ENCODE peak calls at places on chromosomes 12 and 14, in four cellular contexts. L, Y, C and B are unnamed samples.

GRCh38 chr12:96487214-96487613 is 2.2 kb upstream of the CFAP54 start:
- DNase-seq in L (no peak), Y (no peak), C (no peak), B (no peak)

GRCh38 chr12:91902860-91903683 is 242.6 kb downstream of the BTG1 start:
- DNase-seq in L (no peak), Y (no peak), C (no peak), B (no peak)

GRCh38 chr14:96940009-96940408 is 142.8 kb downstream of the VRK1 start:
- DNase-seq in L (no peak), Y (no peak), C (no peak), B (no peak)

GRCh38 chr12:27622436-27623185 is 73.6 kb upstream of the REP15 start:
- DNase-seq in L (no peak), Y (no peak), C (no peak), B (no peak)

GRCh38 chr14:81474156-81474492 is 59.5 kb downstream of the SEL1L start:
- DNase-seq in L (no peak), Y (no peak), C (no peak), B (no peak)

GRCh38 chr14:71574976-71575375 is 357.3 kb upstream of the RGS6 start:
- DNase-seq in L (no peak), Y (no peak), C (no peak), B (no peak)

GRCh38 chr12:78534311-78534710 is 330.3 kb upstream of the SYT1 start:
- DNase-seq in L (no peak), Y (no peak), C (no peak), B (no peak)

GRCh38 chr12:27488479-27488878 is 35.5 kb upstream of the PPFIBP1 start:
- DNase-seq in L (no peak), Y (no peak), C (no peak), B (no peak)

GRCh38 chr14:56004323-56004722 is 113.9 kb upstream of the PELI2 start:
- DNase-seq in L (no peak), Y (no peak), C (no peak), B (no peak)

GRCh38 chr12:92431146-92431545 is 271.6 kb upstream of the PLEKHG7 start:
- DNase-seq in L (no peak), Y (no peak), C (no peak), B (no peak)

GRCh38 chr14:103705158-103705523 is 10.1 kb downstream of the XRCC3 start:
- DNase-seq in L (peak; percentile 61), Y (no peak), C (peak; percentile 84), B (no peak)

GRCh38 chr12:108629156-108629555 is 4.5 kb downstream of the SELPLG start:
- DNase-seq in L (no peak), Y (no peak), C (no peak), B (no peak)

GRCh38 chr12:104551313-104551931 is 94.7 kb downstream of the CHST11 start:
- DNase-seq in L (no peak), Y (no peak), C (no peak), B (no peak)

GRCh38 chr14:102805454-102805891 is 28.2 kb downstream of the TRAF3 start:
- DNase-seq in L (no peak), Y (peak; percentile 16), C (no peak), B (no peak)

GRCh38 chr14:60722163-60722835 is 1.9 kb downstream of the SIX4 start:
- DNase-seq in L (peak; percentile 22), Y (no peak), C (peak; percentile 31), B (peak; percentile 49)
- H3K4me3 ChIP-seq in L (peak overlapping the region; percentile 60), Y (peak overlapping the region; percentile 75), C (peak overlapping the region; percentile 62), B (peak overlapping the region; percentile 74)

GRCh38 chr14:74804219-74804825 is 41.2 kb downstream of the YLPM1 start:
- DNase-seq in L (no peak), Y (no peak), C (no peak), B (no peak)

GRCh38 chr14:74799765-74800164 is 36.6 kb downstream of the YLPM1 start:
- DNase-seq in L (no peak), Y (no peak), C (no peak), B (no peak)

GRCh38 chr14:74800780-74801179 is 37.7 kb downstream of the YLPM1 start:
- DNase-seq in L (no peak), Y (no peak), C (no peak), B (no peak)

DNA sequence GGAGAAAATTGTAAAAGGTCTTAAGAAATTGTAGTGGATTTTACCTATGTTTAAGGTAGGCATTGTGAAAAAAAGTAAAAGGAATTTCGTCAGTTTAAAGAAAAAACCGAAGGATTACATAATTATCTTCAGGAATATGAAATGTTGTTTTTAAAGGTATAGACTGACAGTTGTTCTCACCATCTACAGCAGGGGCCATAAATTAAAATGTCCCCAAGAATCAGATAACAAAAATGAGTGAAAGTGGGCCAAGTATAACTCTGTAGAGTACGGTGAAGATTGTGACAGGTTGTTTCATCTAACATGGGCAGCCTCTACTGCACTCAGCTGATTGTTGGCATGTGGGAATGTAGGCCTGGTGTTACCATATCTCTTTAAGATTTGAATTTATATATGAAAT is 38.3 kb downstream of the YLPM1 start:
- DNase-seq in L (no peak), Y (no peak), C (no peak), B (no peak)
- H3K36me3 ChIP-seq in L (no peaks in the 10 kb centered on the region), Y (peaks cover 34% of the 10 kb centered on the region), C (peaks cover 3% of the 10 kb centered on the region), B (no peaks in the 10 kb centered on the region)

GRCh38 chr14:94102768-94103482 is 7.6 kb upstream of the IFI27 start:
- DNase-seq in L (no peak), Y (no peak), C (no peak), B (no peak)
- H3K27ac ChIP-seq in L (no peak overlapping the region), Y (no peak overlapping the region), C (no peak overlapping the region), B (no peak overlapping the region)

DNA sequence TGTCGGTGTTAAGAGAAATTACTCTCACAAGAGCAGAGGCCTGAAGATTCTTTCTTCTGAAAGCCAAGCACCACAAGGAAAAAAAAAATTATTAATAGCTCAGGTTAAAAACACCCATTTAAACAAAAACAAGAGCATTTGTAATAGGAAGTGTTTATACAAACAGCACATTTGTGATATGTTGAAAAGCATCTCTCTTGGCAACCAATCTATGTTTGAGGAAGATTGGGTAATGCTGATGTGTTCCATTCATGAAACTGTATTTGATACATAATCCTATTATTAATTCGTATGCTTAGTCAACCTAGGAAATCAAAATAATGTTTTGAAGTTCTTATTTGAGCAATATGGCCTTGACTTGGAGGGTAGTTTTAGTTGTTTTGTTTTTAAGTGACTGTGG is 36.6 kb downstream of the SSPN start:
- DNase-seq in L (no peak), Y (no peak), C (no peak), B (no peak)
- H3K4me3 ChIP-seq in L (no peak overlapping the region), Y (no peak overlapping the region), C (no peak overlapping the region), B (no peak overlapping the region)

GRCh38 chr12:44235674-44236073 is 399.8 kb downstream of the TMEM117 start:
- DNase-seq in L (no peak), Y (no peak), C (no peak), B (no peak)
- H3K36me3 ChIP-seq in L (no peaks in the 10 kb centered on the region), Y (no peaks in the 10 kb centered on the region), C (no peaks in the 10 kb centered on the region), B (no peaks in the 10 kb centered on the region)